ENCODE peak calls at places on chromosomes 11 and 22, in eight cellular contexts. G is tibial nerve; O is ovary; T is tibial artery; C is CD4-positive, CD25-positive, alpha-beta regulatory T cell; R is pancreas; Z is heart left ventricle; V is colonic mucosa. W is an unnamed sample. For H3K4me1, the result is how much of the 10 kb centered on the place peaks cover.

GRCh38 chr11:60978546-60979380 is 7.3 kb downstream of the CD6 start:
- DNase-seq in G (no peak), O (no peak), T (no peak), C (peak), R (no peak), Z (no peak), V (no peak), W (no peak)

GRCh38 chr22:23225724-23226496 is 45.6 kb downstream of the BCR start:
- DNase-seq in G (no peak), O (no peak), T (peak), C (peak), R (no peak), Z (peak), V (peak), W (peak)

GRCh38 chr11:61004841-61005240 is 33.4 kb downstream of the CD6 start:
- DNase-seq in G (no peak), O (no peak), T (no peak), C (peak), R (no peak), Z (no peak), V (no peak), W (no peak)

GRCh38 chr11:77287136-77287535 is 14.3 kb downstream of the GDPD4 start:
- DNase-seq in G (no peak), O (no peak), T (no peak), C (no peak), R (no peak), Z (no peak), V (no peak), W (no peak)

GRCh38 chr11:38143852-38144251 is 1545.8 kb upstream of the RAG2 start:
- DNase-seq in G (no peak), O (no peak), T (no peak), C (no peak), R (no peak), Z (no peak), V (no peak), W (no peak)

GRCh38 chr22:43110444-43110926 is at the start of gene BIK:
- DNase-seq in G (no peak), O (no peak), T (no peak), C (peak), R (peak), Z (peak), V (peak), W (peak)

GRCh38 chr11:128474036-128474874 is 113.1 kb downstream of the ETS1 start:
- DNase-seq in G (no peak), O (no peak), T (no peak), C (no peak), R (no peak), Z (no peak), V (no peak), W (no peak)

GRCh38 chr22:24230911-24231656 is 13.8 kb downstream of the GGT5 start:
- DNase-seq in G (no peak), O (no peak), T (peak), C (peak), R (peak), Z (no peak), V (peak), W (peak)

GRCh38 chr11:83156150-83156995 is 558 bp upstream of the PCF11 start:
- DNase-seq in G (peak), O (peak), T (peak), C (peak), R (peak), Z (peak), V (peak), W (peak)

GRCh38 chr11:31802990-31803812 is 7.9 kb downstream of the PAX6 start:
- DNase-seq in G (no peak), O (no peak), T (no peak), C (no peak), R (no peak), Z (peak), V (no peak), W (no peak)

GRCh38 chr11:68090706-68091105 is 30.5 kb downstream of the CHKA start:
- DNase-seq in G (no peak), O (no peak), T (no peak), C (peak), R (no peak), Z (no peak), V (peak), W (no peak)

GRCh38 chr11:48106166-48106565 is 110.4 kb upstream of the OR4B1 start:
- DNase-seq in G (no peak), O (no peak), T (no peak), C (peak), R (no peak), Z (no peak), V (no peak), W (no peak)

GRCh38 chr11:33292306-33292705 is 35.1 kb downstream of the HIPK3 start:
- DNase-seq in G (no peak), O (no peak), T (no peak), C (no peak), R (no peak), Z (no peak), V (no peak), W (no peak)

GRCh38 chr11:46120711-46121327 is 435 bp downstream of the PHF21A start:
- DNase-seq in G (no peak), O (peak), T (peak), C (no peak), R (peak), Z (peak), V (peak), W (peak)

GRCh38 chr11:44243633-44244343 is 66.2 kb downstream of the ALX4 start:
- DNase-seq in G (no peak), O (no peak), T (no peak), C (no peak), R (peak), Z (no peak), V (no peak), W (no peak)

GRCh38 chr11:15638386-15638787 is 523.7 kb downstream of the INSC start:
- DNase-seq in G (no peak), O (no peak), T (no peak), C (no peak), R (no peak), Z (no peak), V (peak), W (no peak)

GRCh38 chr11:112584674-112585073 is 324.0 kb upstream of the PLET1 start:
- DNase-seq in G (no peak), O (no peak), T (no peak), C (peak), R (no peak), Z (no peak), V (no peak), W (no peak)

GRCh38 chr22:49973018-49973965 is 12.7 kb downstream of the PIM3 start:
- DNase-seq in G (no peak), O (no peak), T (peak), C (peak), R (no peak), Z (no peak), V (no peak), W (no peak)

GRCh38 chr11:61700221-61700620 is 20.0 kb downstream of the DAGLA start:
- DNase-seq in G (no peak), O (no peak), T (no peak), C (no peak), R (peak), Z (no peak), V (peak), W (peak)

GRCh38 chr11:132078677-132079076 is 708.3 kb downstream of the NTM start:
- DNase-seq in G (no peak), O (no peak), T (no peak), C (no peak), R (no peak), Z (no peak), V (no peak), W (no peak)

GRCh38 chr22:47107431-47107830 is 345.0 kb downstream of the TBC1D22A start:
- DNase-seq in G (no peak), O (no peak), T (no peak), C (no peak), R (no peak), Z (no peak), V (no peak), W (no peak)
- H3K4me1 ChIP-seq in G (under half), O (under half), T (under half), C (under half), R (under half), Z (under half), V (under half), W (under half)

DNA sequence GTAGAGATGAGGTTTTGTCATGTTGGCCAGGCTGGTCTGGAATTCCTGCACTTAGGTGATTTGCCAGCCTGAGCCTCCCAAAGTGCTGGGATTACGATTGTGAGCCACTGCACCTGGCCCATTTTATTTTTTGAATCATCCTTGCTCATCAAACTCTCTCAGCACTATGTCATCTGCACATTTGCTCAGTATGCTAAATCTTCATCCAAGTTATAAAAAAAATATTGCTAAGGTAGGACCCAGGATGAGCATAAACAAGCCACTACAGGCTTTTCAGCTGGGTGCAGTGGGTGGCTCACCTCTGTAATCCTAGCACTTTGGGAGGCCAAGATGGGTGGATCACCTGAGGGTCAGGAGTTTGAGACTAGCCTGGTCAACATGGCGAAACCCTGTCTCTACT is 510.1 kb upstream of the LARGE1 start:
- DNase-seq in G (no peak), O (no peak), T (no peak), C (no peak), R (no peak), Z (no peak), V (no peak), W (no peak)
- H3K4me1 ChIP-seq in G (under half), O (under half), T (under half), C (under half), R (under half), Z (under half), V (under half), W (under half)

GRCh38 chr11:63609971-63610580 is 4.2 kb downstream of the PLAAT3 start:
- DNase-seq in G (no peak), O (no peak), T (peak), C (no peak), R (no peak), Z (no peak), V (no peak), W (no peak)
- H3K4me1 ChIP-seq in G (under half), O (under half), T (half or more), C (under half), R (under half), Z (under half), V (under half), W (under half)

DNA sequence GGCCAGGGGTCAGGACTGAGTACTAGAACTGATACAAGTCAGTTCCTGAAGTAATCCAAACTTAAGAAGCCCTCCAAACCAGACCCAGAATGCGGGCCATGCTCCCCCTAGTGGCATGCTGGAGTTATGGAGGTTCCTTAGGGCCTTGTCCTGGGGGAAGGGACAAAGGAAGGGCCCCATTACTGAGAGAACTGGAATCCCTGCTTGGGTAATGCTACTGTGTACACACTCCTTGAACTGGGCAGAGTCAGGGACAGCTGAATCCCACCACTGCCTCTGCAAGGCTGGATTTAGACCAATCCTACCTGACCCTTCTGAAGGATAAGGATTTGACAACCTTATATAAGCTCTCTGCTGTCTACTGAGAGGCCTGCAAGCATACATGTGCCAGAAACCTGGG is 97.3 kb upstream of the AKIP1 start:
- DNase-seq in G (peak), O (peak), T (peak), C (peak), R (peak), Z (peak), V (peak), W (peak)
- H3K4me1 ChIP-seq in G (under half), O (under half), T (under half), C (under half), R (under half), Z (under half), V (under half), W (under half)

DNA sequence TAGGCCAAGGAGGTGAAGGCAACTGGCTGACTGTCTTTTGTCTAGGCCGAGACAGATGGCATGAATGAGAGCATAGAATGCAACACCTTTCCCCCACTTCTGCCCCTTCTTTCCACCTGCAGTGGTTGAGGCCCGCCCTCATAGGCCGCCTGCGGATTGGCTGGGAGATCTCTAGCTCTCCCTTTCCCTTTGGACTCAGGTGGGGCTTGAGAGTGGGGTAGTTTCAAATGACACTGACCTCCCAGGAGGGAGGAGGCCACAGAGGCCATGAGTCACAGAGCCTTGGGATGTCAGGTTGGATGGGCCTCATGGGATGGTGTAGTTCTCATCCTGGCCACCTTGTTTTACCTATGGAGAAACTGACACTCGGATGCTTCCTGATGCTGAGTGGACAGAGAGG is 9.1 kb downstream of the MICAL2 start:
- DNase-seq in G (no peak), O (no peak), T (no peak), C (no peak), R (no peak), Z (no peak), V (peak), W (no peak)
- H3K4me1 ChIP-seq in G (under half), O (under half), T (half or more), C (under half), R (under half), Z (under half), V (under half), W (under half)

W was measured in lung.